ENCODE peak calls at places on chromosomes 12 and 14, in five cellular contexts. W is MM.1S, B is H9, D is Peyer's patch, T is left ventricle myocardium inferior. E is an unnamed sample.

GRCh38 chr12:131137009-131137835 is 183.5 kb downstream of the ADGRD1 start:
- DNase-seq in T (no peak), W (no peak), B (peak; percentile 26), D (no peak), E (no peak)

GRCh38 chr14:104284636-104285482 is 146.5 kb downstream of the KIF26A start:
- DNase-seq in D (no peak), T (peak; percentile 13), W (no peak), B (peak; percentile 22), E (no peak)

GRCh38 chr12:48216785-48217184 is 13.7 kb upstream of the OR10AD1 start:
- DNase-seq in B (no peak), T (no peak), D (no peak), W (no peak), E (no peak)

GRCh38 chr14:93078830-93079229 is 36.9 kb downstream of the ITPK1 start:
- DNase-seq in B (no peak), D (no peak), T (no peak), W (no peak), E (no peak)

GRCh38 chr12:69987453-69988102 is 162.6 kb downstream of the MYRFL start:
- DNase-seq in W (no peak), T (no peak), D (no peak), B (no peak), E (no peak)

GRCh38 chr12:48004039-48004940 is at the start of gene COL2A1:
- DNase-seq in B (peak; percentile 90), T (no peak), D (no peak), W (no peak), E (peak; percentile 28)

GRCh38 chr12:88530868-88531267 is 49.4 kb downstream of the KITLG start:
- DNase-seq in W (no peak), T (no peak), B (no peak), D (no peak), E (no peak)

GRCh38 chr12:107369006-107369405 is 275.7 kb upstream of the CRY1 start:
- DNase-seq in W (peak; percentile 46), D (no peak), T (no peak), B (no peak), E (peak; percentile 57)

GRCh38 chr12:106918746-106919145 is 37.0 kb upstream of the TMEM263 start:
- DNase-seq in B (peak; percentile 67), D (no peak), W (peak; percentile 17), T (no peak), E (no peak)

GRCh38 chr12:4987076-4987775 is 56.5 kb upstream of the KCNA5 start:
- DNase-seq in T (no peak), D (no peak), W (no peak), B (no peak), E (no peak)

GRCh38 chr12:109583733-109584132 is 10.1 kb downstream of the MVK start:
- DNase-seq in B (no peak), D (no peak), T (no peak), W (no peak), E (no peak)

GRCh38 chr12:42741771-42742510 is 152.4 kb upstream of the PRICKLE1 start:
- DNase-seq in T (no peak), D (no peak), B (no peak), W (no peak), E (no peak)

GRCh38 chr12:117069126-117069788 is 30.0 kb downstream of the TESC start:
- DNase-seq in B (no peak), T (no peak), W (no peak), D (no peak), E (no peak)
- H3K4me1 ChIP-seq in B (no peaks in the 10 kb centered on the region), T (peaks cover 42% of the 10 kb centered on the region), W (no peaks in the 10 kb centered on the region), D (no peaks in the 10 kb centered on the region), E (no peaks in the 10 kb centered on the region)

GRCh38 chr12:113285679-113286645 is 48.9 kb downstream of the SLC8B1 start:
- DNase-seq in W (no peak), T (no peak), B (no peak), D (no peak), E (no peak)
- H3K4me1 ChIP-seq in W (no peaks in the 10 kb centered on the region), T (peaks cover 29% of the 10 kb centered on the region), B (no peaks in the 10 kb centered on the region), D (no peaks in the 10 kb centered on the region), E (no peaks in the 10 kb centered on the region)

GRCh38 chr12:10567813-10568212 is 45.6 kb downstream of the MAGOHB start:
- DNase-seq in W (no peak), B (no peak), D (no peak), T (no peak), E (no peak)
- H3K4me1 ChIP-seq in W (no peaks in the 10 kb centered on the region), B (no peaks in the 10 kb centered on the region), D (no peaks in the 10 kb centered on the region), T (no peaks in the 10 kb centered on the region), E (no peaks in the 10 kb centered on the region)

GRCh38 chr14:71220462-71220861 is 313.2 kb downstream of the PCNX1 start:
- DNase-seq in T (no peak), D (no peak), B (no peak), W (no peak), E (no peak)

GRCh38 chr14:71225108-71225507 is 317.8 kb downstream of the PCNX1 start:
- DNase-seq in B (no peak), T (no peak), D (no peak), W (no peak), E (no peak)

GRCh38 chr14:71221119-71221518 is 313.9 kb downstream of the PCNX1 start:
- DNase-seq in B (no peak), T (no peak), W (no peak), D (no peak), E (no peak)
- H3K4me1 ChIP-seq in B (no peaks in the 10 kb centered on the region), T (no peaks in the 10 kb centered on the region), W (no peaks in the 10 kb centered on the region), D (no peaks in the 10 kb centered on the region), E (no peaks in the 10 kb centered on the region)

GRCh38 chr12:2288875-2289274 is 236.1 kb downstream of the CACNA1C start:
- DNase-seq in D (no peak), W (no peak), B (no peak), T (no peak), E (no peak)

GRCh38 chr12:2290516-2291065 is 237.8 kb downstream of the CACNA1C start:
- DNase-seq in T (no peak), W (no peak), D (no peak), B (no peak), E (no peak)

GRCh38 chr12:2289525-2289924 is 236.7 kb downstream of the CACNA1C start:
- DNase-seq in T (no peak), B (no peak), W (no peak), D (no peak), E (no peak)

GRCh38 chr12:2291182-2291832 is 238.5 kb downstream of the CACNA1C start:
- DNase-seq in D (no peak), B (peak; percentile 83), W (peak; percentile 35), T (no peak), E (peak; percentile 52)

GRCh38 chr12:2290091-2290490 is 237.3 kb downstream of the CACNA1C start:
- DNase-seq in T (no peak), W (no peak), B (no peak), D (no peak), E (no peak)
- H3K4me1 ChIP-seq in T (peaks cover 100% of the 10 kb centered on the region), W (peaks cover 2% of the 10 kb centered on the region), B (peaks cover 2% of the 10 kb centered on the region), D (peaks cover 21% of the 10 kb centered on the region), E (no peaks in the 10 kb centered on the region)

GRCh38 chr14:73787760-73788508 is 63.7 kb upstream of the PTGR2 start:
- DNase-seq in D (no peak), B (no peak), T (no peak), W (peak; percentile 27), E (no peak)
- H3K4me1 ChIP-seq in D (peaks cover 67% of the 10 kb centered on the region), B (peaks cover 3% of the 10 kb centered on the region), T (peaks cover 74% of the 10 kb centered on the region), W (peaks cover 7% of the 10 kb centered on the region), E (peaks cover 57% of the 10 kb centered on the region)

E was measured in CD4-positive, CD25-positive, alpha-beta regulatory T cell.